ENCODE peak calls at places on chromosomes 12 and 14, in ten cellular contexts. W, Y, G, B, Z, I, Q, D, E and J are unnamed samples.

GRCh38 chr14:88612981-88613380 is 50.1 kb downstream of the ZC3H14 start:
- DNase-seq in Z (no peak), Y (no peak), G (no peak), W (no peak), B (no peak), D (no peak), Q (no peak), I (no peak), E (no peak), J (no peak)

GRCh38 chr14:90853116-90853515 is 36.9 kb upstream of the TTC7B start:
- DNase-seq in E (no peak), I (no peak), Q (no peak), Y (no peak), W (no peak), G (no peak), Z (no peak), D (no peak), B (no peak), J (no peak)

GRCh38 chr12:32885831-32886230 is 10.7 kb downstream of the PKP2 start:
- DNase-seq in Z (no peak), W (no peak), E (no peak), Y (no peak), B (no peak), G (no peak), Q (no peak), D (no peak), I (no peak), J (no peak)

GRCh38 chr12:67434653-67435375 is 165.7 kb downstream of the CAND1 start:
- DNase-seq in E (peak), B (no peak), Q (no peak), D (no peak), W (no peak), I (peak), Z (no peak), Y (no peak), G (no peak), J (peak)

GRCh38 chr14:37594916-37595808 is at the start of the genes FOXA1 and TTC6:
- DNase-seq in W (peak), Q (no peak), I (peak), G (peak), Y (no peak), B (peak), Z (no peak), E (peak), D (no peak), J (peak)

GRCh38 chr14:105074601-105075053 is 9.4 kb upstream of the GPR132 start:
- DNase-seq in D (no peak), Y (no peak), E (no peak), W (no peak), G (peak), I (no peak), Z (no peak), Q (no peak), B (no peak), J (no peak)

GRCh38 chr12:9349888-9350885 is 142.0 kb upstream of the PZP start:
- DNase-seq in Y (no peak), Z (no peak), E (no peak), W (no peak), B (no peak), G (no peak), D (no peak), Q (no peak), I (no peak), J (peak)

GRCh38 chr14:33734387-33734786 is 216.5 kb downstream of the EGLN3 start:
- DNase-seq in Q (no peak), I (no peak), G (no peak), E (no peak), D (no peak), W (no peak), Z (no peak), Y (no peak), B (no peak), J (no peak)

GRCh38 chr12:24909667-24910066 is 39.2 kb downstream of the BCAT1 start:
- DNase-seq in Q (no peak), G (peak), B (no peak), Z (peak), I (peak), E (peak), Y (no peak), W (no peak), D (no peak), J (peak)

GRCh38 chr12:48924617-48925217 is 575 bp downstream of the FKBP11 start:
- DNase-seq in B (no peak), D (peak), Z (peak), W (peak), G (peak), E (peak), Y (peak), Q (peak), I (peak), J (no peak)

GRCh38 chr12:68247785-68248184 is 5.6 kb downstream of the IL22 start:
- DNase-seq in E (no peak), W (no peak), Y (no peak), G (no peak), Q (no peak), Z (no peak), D (no peak), I (no peak), B (no peak), J (no peak)

GRCh38 chr12:87155616-87156015 is 873.6 kb downstream of the C12orf50 start:
- DNase-seq in Y (no peak), B (no peak), E (no peak), W (no peak), D (no peak), Q (no peak), I (peak), G (no peak), Z (no peak), J (no peak)

GRCh38 chr14:52048641-52049204 is 20.1 kb downstream of the NID2 start:
- DNase-seq in Y (no peak), W (no peak), E (no peak), Q (no peak), G (no peak), I (no peak), Z (no peak), B (no peak), D (no peak), J (no peak)

GRCh38 chr12:50988051-50988450 is 35.7 kb downstream of the HIGD1C start:
- DNase-seq in D (no peak), Y (no peak), I (no peak), B (no peak), G (no peak), E (no peak), W (no peak), Q (no peak), Z (no peak), J (no peak)

GRCh38 chr12:109377139-109377685 is 29.5 kb downstream of the MYO1H start:
- DNase-seq in Y (no peak), D (no peak), G (no peak), Z (no peak), I (no peak), E (no peak), B (no peak), Q (no peak), W (no peak), J (no peak)

GRCh38 chr12:63845726-63846125 is 1.2 kb downstream of the SRGAP1 start:
- DNase-seq in Y (no peak), D (no peak), I (peak), Z (no peak), Q (no peak), W (no peak), E (no peak), G (no peak), B (no peak), J (peak)

GRCh38 chr14:22095845-22096510 is 422.4 kb upstream of the OR4E1 start:
- DNase-seq in E (no peak), Z (no peak), D (peak), Q (no peak), I (no peak), G (no peak), W (no peak), Y (no peak), B (no peak), J (no peak)

GRCh38 chr14:101289911-101290310 is 271.4 kb upstream of the DIO3 start:
- DNase-seq in E (no peak), G (no peak), Z (no peak), I (no peak), W (no peak), Y (no peak), D (no peak), Q (no peak), B (no peak), J (no peak)

GRCh38 chr14:92670177-92670576 is 78.2 kb downstream of the LGMN start:
- DNase-seq in W (no peak), D (no peak), Q (no peak), G (no peak), Y (no peak), Z (no peak), B (no peak), E (no peak), I (peak), J (no peak)

GRCh38 chr14:105444859-105445258 is 25.2 kb downstream of the MTA1 start:
- DNase-seq in G (no peak), Q (no peak), Y (no peak), W (no peak), E (no peak), D (no peak), Z (no peak), B (no peak), I (no peak), J (no peak)

GRCh38 chr12:75560167-75560566 is 48.8 kb upstream of the KRR1 start:
- DNase-seq in I (peak), D (no peak), G (no peak), E (peak), W (no peak), Z (no peak), B (no peak), Q (no peak), Y (no peak), J (no peak)

GRCh38 chr12:22164101-22164500 is 118.1 kb downstream of the CMAS start:
- DNase-seq in E (no peak), I (no peak), Q (no peak), G (no peak), Y (no peak), W (no peak), D (no peak), B (no peak), Z (no peak), J (no peak)

GRCh38 chr12:98948566-98948965 is 303.5 kb downstream of the APAF1 start:
- DNase-seq in Q (no peak), W (no peak), B (no peak), Y (peak), G (no peak), E (no peak), Z (no peak), I (no peak), D (no peak), J (no peak)

GRCh38 chr12:2240984-2241383 is 188.2 kb downstream of the CACNA1C start:
- DNase-seq in Y (no peak), B (no peak), Z (no peak), D (no peak), I (no peak), E (no peak), G (no peak), Q (no peak), W (no peak), J (no peak)

GRCh38 chr12:122355702-122356101 is 66.8 kb downstream of the CLIP1 start:
- DNase-seq in Z (no peak), Y (no peak), W (no peak), Q (no peak), E (no peak), D (no peak), G (no peak), I (no peak), B (no peak), J (no peak)

GRCh38 chr14:68011629-68012028 is 192.1 kb downstream of the RAD51B start:
- DNase-seq in W (no peak), B (no peak), D (no peak), Q (no peak), Y (no peak), E (no peak), I (no peak), G (no peak), Z (no peak), J (no peak)

GRCh38 chr12:128164533-128164932 is 102.4 kb upstream of the TMEM132C start:
- DNase-seq in W (no peak), D (no peak), Q (no peak), Y (no peak), B (no peak), E (no peak), I (no peak), Z (no peak), G (no peak), J (no peak)

GRCh38 chr12:119061208-119061796 is 80.0 kb downstream of the SRRM4 start:
- DNase-seq in G (peak), B (no peak), D (peak), Z (peak), E (peak), I (peak), Q (no peak), Y (no peak), W (peak), J (no peak)

GRCh38 chr12:6953417-6954315 is 2.5 kb downstream of the PTPN6 start:
- DNase-seq in Q (no peak), I (no peak), W (peak), Y (no peak), E (peak), Z (peak), B (no peak), D (no peak), G (peak), J (no peak)

GRCh38 chr12:47602330-47602729 is 103.5 kb downstream of the RPAP3 start:
- DNase-seq in D (no peak), B (no peak), Q (no peak), I (no peak), E (no peak), G (no peak), Y (no peak), Z (no peak), W (no peak), J (no peak)

GRCh38 chr12:22729898-22730443 is 105.0 kb downstream of the ETNK1 start:
- DNase-seq in B (no peak), I (no peak), Z (no peak), W (no peak), Q (no peak), Y (no peak), E (no peak), G (no peak), D (no peak), J (no peak)

GRCh38 chr14:63663428-63664142 is 21.9 kb upstream of the WDR89 start:
- DNase-seq in E (peak), B (no peak), G (no peak), W (no peak), Y (no peak), Z (no peak), I (peak), Q (no peak), D (no peak), J (no peak)

GRCh38 chr12:122845041-122845864 is 10.0 kb downstream of the HIP1R start:
- DNase-seq in Y (no peak), B (no peak), G (no peak), W (no peak), Z (no peak), I (no peak), D (no peak), E (no peak), Q (no peak), J (no peak)

DNA sequence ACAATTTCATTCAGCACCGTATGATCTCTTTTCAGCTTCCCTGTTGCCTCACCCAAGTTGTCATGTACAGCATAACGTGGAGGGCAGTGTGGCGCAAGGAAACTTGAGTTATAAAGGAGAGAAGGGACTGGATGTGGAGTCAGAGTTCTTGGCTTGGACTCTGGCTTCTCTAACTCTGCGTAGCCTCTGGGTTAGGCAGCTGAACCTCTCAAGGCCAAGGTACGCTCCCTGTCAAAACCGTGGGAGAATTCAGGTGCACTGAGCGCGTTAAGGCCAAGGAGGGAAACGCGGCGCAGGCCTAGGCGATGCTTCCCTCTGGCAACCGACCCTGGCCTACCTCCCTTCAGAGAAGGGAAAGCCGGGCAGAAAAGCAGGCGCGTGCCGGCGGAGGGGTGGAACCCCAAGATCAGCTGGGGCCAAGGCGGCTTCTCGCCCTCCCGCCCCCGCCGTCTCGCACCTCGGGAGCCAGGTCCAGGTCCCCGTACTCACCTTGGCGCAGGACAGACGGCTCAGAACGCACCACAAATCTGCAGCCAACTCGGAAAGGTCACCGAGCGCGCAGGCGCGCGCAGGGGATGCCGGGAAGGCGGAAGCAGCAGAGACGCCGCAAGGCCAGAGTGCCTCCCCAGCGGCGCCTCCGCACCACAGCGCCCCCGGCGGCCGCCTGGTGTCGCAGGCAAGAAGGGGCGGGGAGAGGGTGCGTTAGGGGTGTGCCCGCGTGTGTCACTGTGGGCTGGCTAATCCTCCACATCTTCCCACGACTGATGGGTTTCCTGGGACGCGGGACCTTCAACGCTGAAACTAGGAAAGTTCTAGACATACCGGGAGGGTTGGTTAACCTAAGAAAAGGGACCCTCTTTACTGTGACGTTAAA is 7.0 kb upstream of the TDRD9 start:
- DNase-seq in Y (peak), Z (peak), G (peak), E (peak), D (peak), I (peak), W (peak), Q (peak), B (peak), J (peak)
- TF ChIP-seq POLR2A in Y (no peak), Z (no peak), G (peak), E (peak), D (peak), I (peak), W (no peak), Q (peak), B (peak), J (peak)

DNA sequence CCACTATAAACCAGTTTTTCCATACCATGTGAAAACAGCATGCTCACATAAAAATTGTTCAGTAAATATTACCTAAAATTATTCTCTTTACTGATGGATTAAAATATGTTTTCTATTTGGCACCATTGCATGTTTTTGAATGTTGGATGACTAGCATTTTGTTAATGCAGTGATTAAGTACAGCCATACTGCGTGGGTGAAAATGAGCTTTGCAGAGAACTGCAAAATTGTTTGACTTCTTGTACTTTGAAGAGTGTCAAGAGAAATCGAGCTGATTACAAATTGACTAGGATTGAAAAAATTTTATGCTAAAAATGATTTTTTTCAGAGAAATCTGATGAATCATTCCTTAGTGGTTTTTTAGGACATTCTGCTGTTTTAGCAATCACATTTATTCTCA is 452.9 kb downstream of the RPL10L start:
- DNase-seq in W (no peak), Z (no peak), Q (no peak), D (no peak), I (no peak), E (no peak), G (no peak), B (no peak), Y (no peak), J (no peak)
- TF ChIP-seq POLR2A in W (no peak), Z (no peak), Q (no peak), D (no peak), I (no peak), E (no peak), G (no peak), B (no peak), Y (no peak), J (no peak)

GRCh38 chr12:53579545-53579955 is 46.6 kb downstream of the ATF7 start:
- DNase-seq in G (peak), B (no peak), Z (no peak), Q (no peak), D (no peak), Y (no peak), E (peak), W (no peak), I (no peak), J (no peak)
- TF ChIP-seq POLR2A in G (no peak), B (no peak), Z (no peak), Q (no peak), D (no peak), Y (no peak), E (no peak), W (no peak), I (no peak), J (no peak)

DNA sequence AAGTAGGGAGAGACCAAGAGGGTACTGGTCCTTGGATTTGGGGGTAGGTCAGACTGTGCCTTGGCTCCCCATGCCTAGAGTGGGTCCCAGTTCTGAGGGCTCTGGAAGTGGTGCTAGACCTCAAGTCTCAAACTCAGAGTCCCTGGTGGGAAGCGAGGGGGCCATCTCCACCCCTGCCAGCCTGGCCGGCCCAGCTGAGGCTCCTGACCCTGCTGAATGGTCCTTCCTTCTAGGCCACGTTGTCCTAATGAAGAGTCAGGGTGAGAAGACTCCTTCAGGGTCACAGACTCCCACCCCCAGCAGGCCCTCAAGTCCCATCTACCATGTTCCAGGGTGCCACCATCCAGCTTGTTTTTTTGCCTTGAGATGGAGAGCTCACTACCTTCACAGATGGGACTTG is 12.9 kb downstream of the SERPINA6 start:
- DNase-seq in E (no peak), Q (no peak), W (no peak), D (no peak), Y (no peak), I (no peak), G (no peak), Z (no peak), B (no peak), J (no peak)
- TF ChIP-seq POLR2A in E (no peak), Q (no peak), W (no peak), D (no peak), Y (no peak), I (no peak), G (no peak), Z (no peak), B (no peak), J (no peak)

GRCh38 chr12:43832506-43833168 is 3.2 kb upstream of the TMEM117 start:
- DNase-seq in Z (no peak), W (no peak), Q (no peak), Y (no peak), E (no peak), B (no peak), G (no peak), D (no peak), I (no peak), J (no peak)

GRCh38 chr12:43835264-43835655 is 621 bp upstream of the TMEM117 start:
- DNase-seq in B (no peak), Q (no peak), D (no peak), Y (no peak), G (no peak), W (no peak), E (no peak), Z (no peak), I (peak), J (no peak)

GRCh38 chr12:43836455-43836989 is 641 bp downstream of the TMEM117 start:
- DNase-seq in Y (peak), Z (no peak), I (peak), D (no peak), E (peak), W (no peak), Q (no peak), G (no peak), B (no peak), J (no peak)

GRCh38 chr12:43840338-43840737 is 4.5 kb downstream of the TMEM117 start:
- DNase-seq in E (no peak), Z (no peak), B (no peak), G (no peak), Y (no peak), W (no peak), I (no peak), Q (no peak), D (no peak), J (no peak)

DNA sequence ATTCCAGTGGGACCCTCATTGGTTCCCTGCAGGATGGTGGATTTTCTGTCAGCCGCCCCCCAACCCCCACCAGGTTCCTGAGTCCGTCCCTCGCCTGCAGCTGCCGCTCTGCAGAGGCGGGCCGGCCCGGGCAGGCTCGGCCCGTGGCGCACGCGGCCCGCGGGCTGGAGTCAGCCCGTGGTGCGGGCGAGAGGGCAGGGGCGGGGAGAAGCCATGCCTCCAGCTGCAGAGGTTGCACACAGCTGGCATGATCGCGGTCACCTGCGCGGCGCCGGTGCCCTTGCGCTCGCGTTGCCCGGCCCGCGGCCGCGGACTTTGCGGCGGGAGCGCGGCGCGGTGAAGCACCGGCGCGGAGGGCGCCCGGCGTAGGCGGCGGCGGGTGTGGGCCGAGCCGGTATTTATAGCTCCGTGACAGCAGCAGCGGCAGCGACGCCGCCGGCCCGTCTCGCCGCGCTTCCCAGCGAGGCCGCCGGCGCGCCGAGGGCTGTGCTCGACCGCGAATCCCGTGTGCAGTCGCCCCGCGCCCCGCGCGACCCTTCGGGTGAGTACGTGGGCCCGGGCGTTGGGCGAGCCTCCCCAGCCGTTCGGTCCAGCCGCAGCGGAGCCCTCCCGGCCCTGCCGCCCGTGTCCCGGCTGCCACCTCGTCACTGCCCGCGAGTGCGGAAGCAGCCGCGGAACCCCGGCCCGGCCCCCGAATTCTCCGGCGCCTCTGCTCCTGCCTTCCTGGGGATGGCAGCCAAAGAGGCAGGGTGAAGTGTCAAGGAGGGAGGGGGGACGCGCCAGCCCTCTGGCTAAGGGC is at the start of gene TMEM117:
- DNase-seq in D (peak), I (peak), W (peak), Y (peak), Z (peak), E (peak), B (no peak), Q (peak), G (peak), J (peak)
- TF ChIP-seq POLR2A in D (no peak), I (peak), W (no peak), Y (no peak), Z (no peak), E (peak), B (no peak), Q (peak), G (peak), J (peak)